ENCODE peak calls at places on chromosomes 13 and 19, in six cellular contexts. D is astrocyte of the hippocampus, I is left colon, Z is cardiac fibroblast, N is Caco-2, M is neural crest cell. P is an unnamed sample.

GRCh38 chr13:93915269-93915809 is 564.1 kb downstream of the DCT start:
- DNase-seq in I (no peak), N (no peak), Z (peak), D (peak), M (no peak), P (no peak)

GRCh38 chr19:12000152-12000981 is 35.1 kb downstream of the ZNF433 start:
- DNase-seq in N (no peak), M (no peak), D (peak), I (no peak), Z (no peak), P (no peak)

GRCh38 chr19:12065100-12065538 is 588 bp downstream of the ZNF844 start:
- DNase-seq in I (peak), M (peak), D (peak), Z (peak), N (no peak), P (no peak)

GRCh38 chr13:44172411-44172810 is 201.2 kb upstream of the SERP2 start:
- DNase-seq in D (no peak), I (no peak), N (no peak), Z (no peak), M (no peak), P (no peak)

GRCh38 chr19:40163541-40164129 is 27.6 kb upstream of the MAP3K10 start:
- DNase-seq in I (no peak), N (no peak), Z (no peak), D (no peak), M (no peak), P (no peak)

GRCh38 chr19:13732337-13732736 is 32.0 kb upstream of the MRI1 start:
- DNase-seq in M (no peak), N (no peak), D (no peak), I (no peak), Z (no peak), P (no peak)

GRCh38 chr13:66574606-66575005 is 655.5 kb downstream of the PCDH9 start:
- DNase-seq in M (no peak), I (no peak), Z (no peak), N (no peak), D (peak), P (no peak)

GRCh38 chr13:43959291-43959690 is 79.6 kb downstream of the LACC1 start:
- DNase-seq in M (no peak), N (no peak), D (no peak), I (no peak), Z (no peak), P (no peak)

GRCh38 chr13:68051910-68052309 is 821.8 kb upstream of the PCDH9 start:
- DNase-seq in I (no peak), M (no peak), Z (no peak), D (no peak), N (no peak), P (no peak)

GRCh38 chr13:19052180-19052579 is 129.4 kb downstream of the TUBA3C start:
- DNase-seq in Z (no peak), M (no peak), I (no peak), D (no peak), N (no peak), P (no peak)

GRCh38 chr19:3851254-3852176 is 17.3 kb downstream of the ZFR2 start:
- DNase-seq in D (peak), I (no peak), N (no peak), M (no peak), Z (no peak), P (no peak)

GRCh38 chr13:113508531-113509254 is 18.2 kb upstream of the DCUN1D2 start:
- DNase-seq in Z (no peak), D (no peak), I (no peak), M (no peak), N (no peak), P (no peak)

GRCh38 chr13:101811881-101812280 is 359.4 kb downstream of the ITGBL1 start:
- DNase-seq in I (no peak), Z (no peak), D (no peak), N (no peak), M (no peak), P (no peak)

GRCh38 chr13:23899555-23899954 is 2.3 kb upstream of the C1QTNF9B start:
- DNase-seq in N (peak), D (peak), I (no peak), Z (peak), M (peak), P (peak)

GRCh38 chr13:114140909-114141255 is 8.5 kb upstream of the RASA3 start:
- DNase-seq in M (no peak), I (no peak), Z (no peak), D (no peak), N (no peak), P (no peak)

GRCh38 chr13:111329641-111330040 is 9.2 kb downstream of the TEX29 start:
- DNase-seq in N (no peak), I (no peak), M (no peak), Z (no peak), D (no peak), P (no peak)

GRCh38 chr13:50928609-50929274 is 19.2 kb downstream of the RNASEH2B start:
- DNase-seq in I (no peak), N (no peak), Z (no peak), D (no peak), M (no peak), P (no peak)

GRCh38 chr19:33998302-33998701 is 174.0 kb upstream of the LSM14A start:
- DNase-seq in Z (no peak), D (no peak), N (no peak), I (no peak), M (no peak), P (no peak)

GRCh38 chr13:30718661-30719520 is 16.5 kb upstream of the ALOX5AP start:
- DNase-seq in N (no peak), D (peak), Z (peak), M (no peak), I (no peak), P (no peak)

GRCh38 chr13:25874907-25875306 is 176.9 kb downstream of the SHISA2 start:
- DNase-seq in N (no peak), I (no peak), Z (no peak), M (no peak), D (no peak), P (no peak)

GRCh38 chr19:48393559-48394330 is at the start of gene GRIN2D:
- DNase-seq in N (peak), M (peak), Z (peak), I (no peak), D (peak), P (peak)

GRCh38 chr19:3879656-3880055 is 829 bp upstream of the ATCAY start:
- DNase-seq in D (no peak), Z (no peak), M (no peak), I (no peak), N (no peak), P (no peak)

GRCh38 chr13:43136940-43137574 is 113.7 kb downstream of the DNAJC15 start:
- DNase-seq in Z (no peak), N (no peak), I (no peak), M (no peak), D (no peak), P (peak)